ENCODE peak calls at places on chromosomes 4 and X, in four cellular contexts. M is HFFc6; V is lower leg skin; F is CD8-positive, alpha-beta T cell. N is an unnamed sample.

GRCh38 chr4:156442961-156443360 is 489.3 kb upstream of the CTSO start:
- DNase-seq in F (no peak), M (no peak), V (no peak), N (no peak)

GRCh38 chr4:150381026-150381425 is 200.9 kb upstream of the MAB21L2 start:
- DNase-seq in M (no peak), F (no peak), V (no peak), N (no peak)

GRCh38 chr4:145909331-145909730 is 29.3 kb downstream of the ZNF827 start:
- DNase-seq in F (no peak), V (peak), M (no peak), N (no peak)

GRCh38 chr4:37737456-37737855 is 51.3 kb upstream of the RELL1 start:
- DNase-seq in F (no peak), M (peak), V (no peak), N (no peak)

GRCh38 chr4:183504930-183505555 is at the start of gene ING2:
- DNase-seq in V (peak), F (peak), M (peak), N (no peak)

GRCh38 chr4:63582997-63583396 is 826.3 kb downstream of the TECRL start:
- DNase-seq in F (no peak), V (no peak), M (no peak), N (no peak)

GRCh38 chr4:186710521-186711119 is 13.0 kb downstream of the FAT1 start:
- DNase-seq in F (no peak), M (no peak), V (no peak), N (no peak)

GRCh38 chr4:40506066-40506465 is 123.6 kb downstream of the RBM47 start:
- DNase-seq in F (no peak), M (no peak), V (no peak), N (no peak)

GRCh38 chr4:83646538-83646937 is 110.6 kb downstream of the GPAT3 start:
- DNase-seq in F (no peak), V (no peak), M (no peak), N (no peak)

GRCh38 chr4:14636563-14636962 is 365.7 kb upstream of the CPEB2 start:
- DNase-seq in V (no peak), F (no peak), M (no peak), N (no peak)

GRCh38 chrX:40987413-40987812 is 97.8 kb upstream of the USP9X start:
- DNase-seq in M (no peak), V (no peak), F (no peak), N (no peak)

GRCh38 chrX:151722241-151722846 is 6.5 kb downstream of the FATE1 start:
- DNase-seq in M (no peak), V (no peak), F (no peak), N (no peak)

GRCh38 chr4:39353478-39354177 is 12.5 kb downstream of the RFC1 start:
- DNase-seq in M (peak), F (no peak), V (no peak), N (no peak)

GRCh38 chrX:107738272-107738671 is 37.3 kb downstream of the TSC22D3 start:
- DNase-seq in V (no peak), F (no peak), M (no peak), N (no peak)

GRCh38 chrX:138908577-138908976 is 197.1 kb upstream of the FGF13 start:
- DNase-seq in M (no peak), F (no peak), V (no peak), N (no peak)

GRCh38 chr4:81504685-81505598 is 33.2 kb upstream of the RASGEF1B start:
- DNase-seq in V (peak), M (no peak), F (peak), N (no peak)

GRCh38 chrX:71081348-71082148 is 13.4 kb upstream of the SNX12 start:
- DNase-seq in M (no peak), F (no peak), V (no peak), N (no peak)

GRCh38 chr4:80097395-80098177 is 24.6 kb upstream of the ANTXR2 start:
- DNase-seq in V (peak), F (no peak), M (peak), N (peak)

GRCh38 chrX:69028006-69028760 is 137.1 kb downstream of the PJA1 start:
- DNase-seq in V (no peak), F (no peak), M (no peak), N (no peak)

GRCh38 chr4:38530486-38530885 is 133.5 kb upstream of the KLF3 start:
- DNase-seq in M (no peak), F (no peak), V (no peak), N (no peak)

GRCh38 chrX:153597351-153597750 is 1.6 kb downstream of the CCNQ start:
- DNase-seq in F (no peak), V (no peak), M (no peak), N (no peak)

GRCh38 chr4:184568770-184569169 is 80.5 kb downstream of the CASP3 start:
- DNase-seq in F (no peak), M (no peak), V (no peak), N (no peak)

GRCh38 chr4:121668368-121669162 is 28.2 kb downstream of the ANXA5 start:
- DNase-seq in F (no peak), V (peak), M (peak), N (peak)

GRCh38 chr4:85102606-85103005 is 136.1 kb upstream of the WDFY3 start:
- DNase-seq in V (no peak), F (no peak), M (peak), N (no peak)

GRCh38 chr4:150854600-150854999 is 160.5 kb downstream of the LRBA start:
- DNase-seq in F (no peak), V (no peak), M (no peak), N (no peak)

GRCh38 chrX:151397741-151398070 is 700 bp downstream of the VMA21 start:
- DNase-seq in M (no peak), V (no peak), F (no peak), N (no peak)

GRCh38 chr4:84877051-84877833 is 89.2 kb downstream of the WDFY3 start:
- DNase-seq in M (peak), V (no peak), F (no peak), N (no peak)

GRCh38 chr4:88600129-88600849 is 8.0 kb downstream of the HERC3 start:
- DNase-seq in V (no peak), M (peak), F (no peak), N (no peak)

GRCh38 chrX:33336783-33337182 is 125.4 kb upstream of the DMD start:
- DNase-seq in M (no peak), V (no peak), F (no peak), N (no peak)
- TF ChIP-seq CTCF in M (peak), V (no peak), F (no peak), N (peak)

DNA sequence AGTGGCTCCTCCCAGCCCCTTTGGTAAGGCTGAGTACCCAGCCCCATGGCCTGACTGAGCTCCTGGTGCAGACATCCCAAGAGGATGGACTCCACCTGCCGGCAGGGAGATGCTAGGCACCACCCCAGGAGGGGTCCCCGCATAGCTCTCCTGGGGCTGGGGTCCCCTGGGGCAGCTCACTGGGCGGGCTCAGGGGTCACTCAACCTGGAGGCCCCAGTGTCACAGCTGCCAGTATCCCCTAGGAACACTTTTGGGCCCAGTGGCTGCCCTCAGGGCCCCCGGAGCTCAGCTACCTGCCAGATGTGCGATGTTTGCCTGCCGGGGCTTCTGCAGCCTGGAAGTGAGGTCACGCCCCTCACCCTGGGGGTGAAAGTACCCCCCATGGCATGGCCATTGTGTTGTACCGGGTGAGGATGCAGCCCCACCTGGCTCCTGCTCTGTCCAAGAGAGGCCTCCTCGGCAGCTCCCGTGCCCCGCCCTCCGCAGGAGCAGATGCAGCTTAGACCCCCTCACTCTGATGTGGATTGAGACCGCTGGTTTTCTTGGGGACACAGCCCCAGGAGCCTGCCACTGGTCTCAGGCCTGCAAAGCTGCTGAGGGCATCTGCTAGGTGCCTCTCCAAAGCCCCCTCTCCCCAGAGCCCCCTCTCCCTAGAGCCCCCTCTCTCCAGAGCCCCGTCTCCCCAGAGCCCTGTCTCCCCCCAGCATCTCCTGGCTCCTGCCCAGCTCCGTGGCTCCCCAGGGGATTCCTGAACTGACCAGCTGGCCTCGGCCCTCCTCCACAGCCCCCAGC is 6.7 kb upstream of the HGFAC start:
- DNase-seq in V (no peak), F (no peak), M (no peak), N (no peak)
- TF ChIP-seq CTCF in V (no peak), F (no peak), M (peak), N (peak)

GRCh38 chr4:26132858-26133257 is 188.0 kb upstream of the RBPJ start:
- DNase-seq in F (no peak), M (no peak), V (no peak), N (no peak)
- TF ChIP-seq CTCF in F (no peak), M (no peak), V (no peak), N (no peak)

GRCh38 chr4:61202100-61202637 is 2.0 kb downstream of the ADGRL3 start:
- DNase-seq in F (no peak), M (no peak), V (no peak), N (no peak)
- TF ChIP-seq CTCF in F (no peak), M (no peak), V (no peak), N (peak)

GRCh38 chrX:28177202-28177601 is 196.0 kb upstream of the DCAF8L1 start:
- DNase-seq in V (no peak), M (no peak), F (no peak), N (no peak)
- TF ChIP-seq CTCF in V (no peak), M (peak), F (no peak), N (peak)

GRCh38 chr4:15771419-15772058 is 6.6 kb upstream of the CD38 start:
- DNase-seq in V (no peak), F (no peak), M (no peak), N (no peak)

GRCh38 chr4:15765910-15766703 is 12.0 kb upstream of the CD38 start:
- DNase-seq in F (peak), V (no peak), M (no peak), N (no peak)

GRCh38 chr4:15769202-15769601 is 8.9 kb upstream of the CD38 start:
- DNase-seq in F (no peak), M (no peak), V (no peak), N (no peak)

GRCh38 chr4:15765306-15765705 is 12.8 kb upstream of the CD38 start:
- DNase-seq in M (no peak), F (no peak), V (no peak), N (no peak)

GRCh38 chr4:15766821-15767220 is 11.3 kb upstream of the CD38 start:
- DNase-seq in F (no peak), M (no peak), V (no peak), N (no peak)
- TF ChIP-seq CTCF in F (no peak), M (no peak), V (no peak), N (no peak)

GRCh38 chr4:108166441-108167315 is 2.1 kb downstream of the LEF1 start:
- DNase-seq in V (no peak), M (no peak), F (peak), N (no peak)
- TF ChIP-seq CTCF in V (no peak), M (no peak), F (no peak), N (no peak)

GRCh38 chr4:2418652-2419571 is at the start of gene CFAP99:
- DNase-seq in M (peak), V (peak), F (peak), N (peak)
- TF ChIP-seq CTCF in M (peak), V (no peak), F (peak), N (no peak)

GRCh38 chr4:86482851-86483490 is 111.1 kb upstream of the PTPN13 start:
- DNase-seq in F (no peak), V (no peak), M (no peak), N (peak)
- TF ChIP-seq CTCF in F (no peak), V (no peak), M (peak), N (peak)

N was measured in astrocyte of the cerebellum.